ENCODE peak calls at places on chromosome 13, in four cellular contexts. One of them, this sample, is unnamed.

GRCh38 chr13:100394005-100394695 is 194.4 kb downstream of the GGACT start:
- DNase-seq in astrocyte of the spinal cord: peak
- DNase-seq in NT2/D1: no peak
- DNase-seq in pancreas: no peak
- DNase-seq in this sample: peak

GRCh38 chr13:27679896-27680295 is 58.2 kb downstream of the POLR1D start:
- DNase-seq in astrocyte of the spinal cord: no peak
- DNase-seq in NT2/D1: no peak
- DNase-seq in pancreas: no peak
- DNase-seq in this sample: no peak

GRCh38 chr13:40329682-40330485 is 336.6 kb downstream of the FOXO1 start:
- DNase-seq in astrocyte of the spinal cord: peak
- DNase-seq in NT2/D1: no peak
- DNase-seq in pancreas: no peak
- DNase-seq in this sample: peak

GRCh38 chr13:51585234-51585672 is 991 bp downstream of the WDFY2 start:
- DNase-seq in astrocyte of the spinal cord: peak
- DNase-seq in NT2/D1: no peak
- DNase-seq in pancreas: no peak
- DNase-seq in this sample: no peak

GRCh38 chr13:40922437-40923040 is 96.6 kb downstream of the ELF1 start:
- DNase-seq in astrocyte of the spinal cord: no peak
- DNase-seq in NT2/D1: no peak
- DNase-seq in pancreas: peak
- DNase-seq in this sample: no peak

GRCh38 chr13:67228909-67229308 is 1.2 kb downstream of the PCDH9 start:
- DNase-seq in astrocyte of the spinal cord: peak
- DNase-seq in NT2/D1: no peak
- DNase-seq in pancreas: no peak
- DNase-seq in this sample: peak

GRCh38 chr13:105410602-105411001 is 1124.9 kb downstream of the EFNB2 start:
- DNase-seq in astrocyte of the spinal cord: no peak
- DNase-seq in NT2/D1: peak
- DNase-seq in pancreas: peak
- DNase-seq in this sample: peak

GRCh38 chr13:23175920-23176319 is 4.9 kb upstream of the SGCG start:
- DNase-seq in astrocyte of the spinal cord: peak
- DNase-seq in NT2/D1: no peak
- DNase-seq in pancreas: no peak
- DNase-seq in this sample: peak

GRCh38 chr13:107669356-107669755 is 546.0 kb downstream of the LIG4 start:
- DNase-seq in astrocyte of the spinal cord: peak
- DNase-seq in NT2/D1: no peak
- DNase-seq in pancreas: no peak
- DNase-seq in this sample: no peak

GRCh38 chr13:23980160-23980551 is 82.9 kb upstream of the C1QTNF9B start:
- DNase-seq in astrocyte of the spinal cord: peak
- DNase-seq in NT2/D1: peak
- DNase-seq in pancreas: peak
- DNase-seq in this sample: peak

GRCh38 chr13:44142911-44143665 is 230.5 kb upstream of the SERP2 start:
- DNase-seq in astrocyte of the spinal cord: peak
- DNase-seq in NT2/D1: no peak
- DNase-seq in pancreas: no peak
- DNase-seq in this sample: peak

GRCh38 chr13:100106005-100106404 is 17.1 kb downstream of the PCCA start:
- DNase-seq in astrocyte of the spinal cord: peak
- DNase-seq in NT2/D1: no peak
- DNase-seq in pancreas: no peak
- DNase-seq in this sample: no peak

GRCh38 chr13:100203696-100204367 is 114.9 kb downstream of the PCCA start:
- DNase-seq in astrocyte of the spinal cord: peak
- DNase-seq in NT2/D1: no peak
- DNase-seq in pancreas: no peak
- DNase-seq in this sample: peak

GRCh38 chr13:68982961-68983619 is 1124.5 kb upstream of the ATXN8OS start:
- DNase-seq in astrocyte of the spinal cord: no peak
- DNase-seq in NT2/D1: no peak
- DNase-seq in pancreas: no peak
- DNase-seq in this sample: no peak

GRCh38 chr13:113989585-113990300 is 15.9 kb upstream of the C13orf46 start:
- DNase-seq in astrocyte of the spinal cord: no peak
- DNase-seq in NT2/D1: no peak
- DNase-seq in pancreas: no peak
- DNase-seq in this sample: no peak

GRCh38 chr13:25415196-25415595 is 43.4 kb downstream of the ATP8A2 start:
- DNase-seq in astrocyte of the spinal cord: no peak
- DNase-seq in NT2/D1: no peak
- DNase-seq in pancreas: no peak
- DNase-seq in this sample: no peak

GRCh38 chr13:109397285-109397684 is 389.1 kb downstream of the IRS2 start:
- DNase-seq in astrocyte of the spinal cord: no peak
- DNase-seq in NT2/D1: no peak
- DNase-seq in pancreas: no peak
- DNase-seq in this sample: no peak
- H3K4me3 ChIP-seq in astrocyte of the spinal cord: no peak
- H3K4me3 ChIP-seq in NT2/D1: no peak
- H3K4me3 ChIP-seq in pancreas: no peak
- H3K4me3 ChIP-seq in this sample: no peak

GRCh38 chr13:112898786-112899617 is 70.0 kb upstream of the MCF2L start:
- DNase-seq in astrocyte of the spinal cord: no peak
- DNase-seq in NT2/D1: no peak
- DNase-seq in pancreas: no peak
- DNase-seq in this sample: no peak

GRCh38 chr13:112902669-112903068 is 66.3 kb upstream of the MCF2L start:
- DNase-seq in astrocyte of the spinal cord: no peak
- DNase-seq in NT2/D1: no peak
- DNase-seq in pancreas: peak
- DNase-seq in this sample: no peak

GRCh38 chr13:112901951-112902651 is 66.9 kb upstream of the MCF2L start:
- DNase-seq in astrocyte of the spinal cord: no peak
- DNase-seq in NT2/D1: no peak
- DNase-seq in pancreas: peak
- DNase-seq in this sample: no peak

GRCh38 chr13:112899618-112900600 is 69.1 kb upstream of the MCF2L start:
- DNase-seq in astrocyte of the spinal cord: no peak
- DNase-seq in NT2/D1: no peak
- DNase-seq in pancreas: no peak
- DNase-seq in this sample: no peak

DNA sequence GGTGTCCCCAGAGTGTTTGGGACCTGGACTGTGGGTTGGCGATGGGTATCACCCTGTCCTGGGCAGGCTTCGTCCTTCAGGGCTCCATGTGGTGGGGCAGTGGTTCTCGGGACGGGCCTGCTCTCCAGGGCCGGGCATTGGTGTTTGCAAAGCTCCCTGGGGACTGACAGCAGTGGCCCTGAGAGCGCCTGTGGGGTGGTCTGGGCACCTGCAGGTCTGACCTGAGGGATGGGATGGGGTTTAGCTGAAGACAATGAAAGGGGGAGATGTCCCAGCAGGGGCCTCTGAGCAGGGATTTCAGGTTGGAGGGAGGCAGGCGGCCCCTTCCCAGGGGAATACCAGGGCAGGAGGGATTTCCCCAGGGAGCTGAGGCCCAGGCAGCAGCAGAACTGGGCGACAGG is 68.3 kb upstream of the MCF2L start:
- DNase-seq in astrocyte of the spinal cord: no peak
- DNase-seq in NT2/D1: no peak
- DNase-seq in pancreas: no peak
- DNase-seq in this sample: no peak
- H3K4me3 ChIP-seq in astrocyte of the spinal cord: no peak
- H3K4me3 ChIP-seq in NT2/D1: no peak
- H3K4me3 ChIP-seq in pancreas: no peak
- H3K4me3 ChIP-seq in this sample: no peak

GRCh38 chr13:52599853-52600603 is 42.2 kb upstream of the HNRNPA1L2 start:
- DNase-seq in astrocyte of the spinal cord: peak
- DNase-seq in NT2/D1: no peak
- DNase-seq in pancreas: peak
- DNase-seq in this sample: peak
- H3K4me3 ChIP-seq in astrocyte of the spinal cord: peak
- H3K4me3 ChIP-seq in NT2/D1: no peak
- H3K4me3 ChIP-seq in pancreas: peak
- H3K4me3 ChIP-seq in this sample: peak

DNA sequence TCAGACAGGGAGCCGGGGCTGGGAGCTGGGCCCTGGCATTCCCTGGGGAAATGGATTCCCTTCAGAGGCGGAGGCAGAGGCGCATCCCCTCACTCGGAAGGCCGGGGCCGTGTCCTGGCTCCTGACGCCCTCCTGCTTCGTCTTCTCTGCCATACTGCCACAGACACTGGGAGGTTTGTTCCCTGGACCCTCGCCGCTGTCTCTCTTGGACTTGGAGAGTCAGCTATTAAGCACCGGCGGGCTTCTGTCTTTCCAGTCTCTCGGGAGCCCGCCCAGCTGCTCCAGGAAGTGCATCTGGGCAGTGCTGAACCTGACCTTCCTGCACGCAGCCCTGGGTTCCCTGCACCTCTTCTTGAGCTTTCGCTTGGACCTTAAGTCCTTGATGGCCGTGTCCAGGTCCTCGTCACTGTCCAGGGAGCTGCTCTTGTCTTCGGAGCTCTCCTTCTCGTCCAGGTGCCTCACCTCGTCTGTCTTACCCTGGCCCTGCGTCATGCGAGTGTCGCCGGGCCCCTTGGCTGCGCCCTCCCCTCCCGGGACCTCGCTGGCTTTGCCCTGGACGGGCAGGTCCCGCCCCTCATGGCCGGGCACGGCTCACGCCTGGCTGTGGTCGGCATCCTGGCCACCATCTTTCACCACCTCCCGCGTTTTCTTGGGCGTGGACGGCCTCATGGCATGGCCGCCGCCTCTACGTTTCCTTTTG is 14.6 kb downstream of the RB1 start:
- DNase-seq in astrocyte of the spinal cord: no peak
- DNase-seq in NT2/D1: no peak
- DNase-seq in pancreas: no peak
- DNase-seq in this sample: no peak
- H3K4me3 ChIP-seq in astrocyte of the spinal cord: no peak
- H3K4me3 ChIP-seq in NT2/D1: no peak
- H3K4me3 ChIP-seq in pancreas: no peak
- H3K4me3 ChIP-seq in this sample: no peak

DNA sequence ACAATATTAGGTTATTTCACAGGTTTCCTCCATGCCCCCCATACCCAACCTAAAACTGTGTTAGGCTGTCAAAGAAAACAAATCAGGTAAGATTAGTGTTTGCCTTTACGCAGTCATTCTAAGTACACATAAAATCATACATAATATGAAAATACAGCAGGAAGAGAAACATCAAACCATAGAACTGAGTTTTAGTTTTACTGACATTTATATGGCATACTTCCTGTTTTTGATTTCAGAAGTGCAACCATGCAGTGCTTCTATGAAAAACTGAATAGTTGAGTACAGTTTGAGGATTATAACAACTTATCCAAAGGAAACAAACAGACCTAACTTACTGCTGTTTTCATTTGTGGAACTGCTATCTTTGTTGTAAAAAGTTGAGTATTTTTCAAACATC is 91.3 kb downstream of the KCNRG start:
- DNase-seq in astrocyte of the spinal cord: no peak
- DNase-seq in NT2/D1: no peak
- DNase-seq in pancreas: no peak
- DNase-seq in this sample: no peak
- H3K4me3 ChIP-seq in astrocyte of the spinal cord: no peak
- H3K4me3 ChIP-seq in NT2/D1: no peak
- H3K4me3 ChIP-seq in pancreas: no peak
- H3K4me3 ChIP-seq in this sample: no peak

GRCh38 chr13:48448963-48449614 is 36.2 kb upstream of the LPAR6 start:
- DNase-seq in astrocyte of the spinal cord: peak
- DNase-seq in NT2/D1: no peak
- DNase-seq in pancreas: no peak
- DNase-seq in this sample: peak

GRCh38 chr13:48449656-48450055 is 36.7 kb upstream of the LPAR6 start:
- DNase-seq in astrocyte of the spinal cord: no peak
- DNase-seq in NT2/D1: no peak
- DNase-seq in pancreas: no peak
- DNase-seq in this sample: no peak

GRCh38 chr13:48443442-48444208 is 30.7 kb upstream of the LPAR6 start:
- DNase-seq in astrocyte of the spinal cord: no peak
- DNase-seq in NT2/D1: no peak
- DNase-seq in pancreas: no peak
- DNase-seq in this sample: no peak

GRCh38 chr13:48446454-48446853 is 33.5 kb upstream of the LPAR6 start:
- DNase-seq in astrocyte of the spinal cord: peak
- DNase-seq in NT2/D1: no peak
- DNase-seq in pancreas: no peak
- DNase-seq in this sample: peak

GRCh38 chr13:48448285-48448962 is 35.5 kb upstream of the LPAR6 start:
- DNase-seq in astrocyte of the spinal cord: no peak
- DNase-seq in NT2/D1: no peak
- DNase-seq in pancreas: no peak
- DNase-seq in this sample: no peak
- H3K4me3 ChIP-seq in astrocyte of the spinal cord: no peak
- H3K4me3 ChIP-seq in NT2/D1: no peak
- H3K4me3 ChIP-seq in pancreas: no peak
- H3K4me3 ChIP-seq in this sample: no peak

GRCh38 chr13:37869506-37869755 is 141 bp downstream of the TRPC4 start:
- DNase-seq in astrocyte of the spinal cord: no peak
- DNase-seq in NT2/D1: no peak
- DNase-seq in pancreas: no peak
- DNase-seq in this sample: no peak

GRCh38 chr13:37868691-37869505 is 674 bp downstream of the TRPC4 start:
- DNase-seq in astrocyte of the spinal cord: peak
- DNase-seq in NT2/D1: no peak
- DNase-seq in pancreas: no peak
- DNase-seq in this sample: peak

GRCh38 chr13:37870489-37870845 is 895 bp upstream of the TRPC4 start:
- DNase-seq in astrocyte of the spinal cord: no peak
- DNase-seq in NT2/D1: no peak
- DNase-seq in pancreas: no peak
- DNase-seq in this sample: no peak

GRCh38 chr13:37869756-37870488 is at the start of gene TRPC4:
- DNase-seq in astrocyte of the spinal cord: peak
- DNase-seq in NT2/D1: no peak
- DNase-seq in pancreas: peak
- DNase-seq in this sample: peak

GRCh38 chr13:37870895-37871550 is 1.5 kb upstream of the TRPC4 start:
- DNase-seq in astrocyte of the spinal cord: peak
- DNase-seq in NT2/D1: no peak
- DNase-seq in pancreas: no peak
- DNase-seq in this sample: peak
- H3K4me3 ChIP-seq in astrocyte of the spinal cord: peak
- H3K4me3 ChIP-seq in NT2/D1: no peak
- H3K4me3 ChIP-seq in pancreas: no peak
- H3K4me3 ChIP-seq in this sample: no peak

This sample was measured in foreskin fibroblast.